ENCODE peak calls at places on chromosomes 5 and 9, in ten cellular contexts. R is trophoblast cell; H is RWPE1; C is pancreas; W is sigmoid colon; J is breast epithelium; F is esophagus squamous epithelium; M is left ventricle myocardium inferior; A is CD4-positive, alpha-beta T cell; N is DND-41. Z is an unnamed sample.
A peak's percentile ranks its signal among the peaks of the same experiment; 100 is the strongest.

GRCh38 chr5:72387985-72388384 is 67.8 kb downstream of the PTCD2 start:
- DNase-seq in R (no peak), H (peak; percentile 86), C (no peak), W (no peak), J (no peak), F (no peak), M (no peak), A (no peak), N (no peak), Z (no peak)

GRCh38 chr5:130272837-130273236 is 368.6 kb downstream of the CHSY3 start:
- DNase-seq in R (no peak), H (no peak), C (no peak), W (no peak), J (no peak), F (no peak), M (no peak), A (no peak), N (no peak), Z (no peak)

GRCh38 chr9:101054657-101055056 is 26.1 kb downstream of the PLPPR1 start:
- DNase-seq in R (no peak), H (no peak), C (no peak), W (no peak), J (no peak), F (no peak), M (no peak), A (no peak), N (no peak), Z (no peak)

GRCh38 chr5:80713640-80714039 is 58.9 kb upstream of the DHFR start:
- DNase-seq in R (no peak), H (no peak), C (no peak), W (no peak), J (no peak), F (no peak), M (no peak), A (no peak), N (no peak), Z (peak; percentile 9)

GRCh38 chr5:41641621-41642020 is 131.2 kb upstream of the PLCXD3 start:
- DNase-seq in R (no peak), H (no peak), C (no peak), W (no peak), J (no peak), F (no peak), M (no peak), A (no peak), N (no peak), Z (no peak)

GRCh38 chr5:124744170-124744911 is 2.1 kb downstream of the ZNF608 start:
- DNase-seq in R (no peak), H (no peak), C (peak; percentile 77), W (peak; percentile 85), J (no peak), F (no peak), M (peak; percentile 48), A (no peak), N (no peak), Z (peak; percentile 35)

GRCh38 chr5:94870496-94871214 is 252.2 kb downstream of the SLF1 start:
- DNase-seq in R (no peak), H (no peak), C (no peak), W (no peak), J (no peak), F (no peak), M (no peak), A (no peak), N (no peak), Z (no peak)

GRCh38 chr9:35273591-35273990 is 111.8 kb downstream of the UNC13B start:
- DNase-seq in R (no peak), H (no peak), C (no peak), W (no peak), J (no peak), F (no peak), M (no peak), A (no peak), N (no peak), Z (no peak)

GRCh38 chr9:97696025-97696822 is 916 bp downstream of the XPA start:
- DNase-seq in R (no peak), H (no peak), C (no peak), W (no peak), J (no peak), F (no peak), M (no peak), A (no peak), N (no peak), Z (no peak)

GRCh38 chr5:14211818-14212799 is 69.0 kb downstream of the TRIO start:
- DNase-seq in R (no peak), H (no peak), C (no peak), W (no peak), J (no peak), F (no peak), M (no peak), A (no peak), N (no peak), Z (no peak)

GRCh38 chr9:104869801-104870200 is 58.2 kb downstream of the ABCA1 start:
- DNase-seq in R (no peak), H (no peak), C (no peak), W (no peak), J (no peak), F (no peak), M (no peak), A (no peak), N (no peak), Z (no peak)
- H3K27ac ChIP-seq in R (peak overlapping the region; percentile 49), H (peak overlapping the region; percentile 64), C (no peak overlapping the region), W (peak overlapping the region; percentile 51), J (peak overlapping the region; percentile 73), F (peak overlapping the region; percentile 72), M (peak overlapping the region; percentile 79), A (no peak overlapping the region), N (no peak overlapping the region), Z (peak overlapping the region; percentile 67)

DNA sequence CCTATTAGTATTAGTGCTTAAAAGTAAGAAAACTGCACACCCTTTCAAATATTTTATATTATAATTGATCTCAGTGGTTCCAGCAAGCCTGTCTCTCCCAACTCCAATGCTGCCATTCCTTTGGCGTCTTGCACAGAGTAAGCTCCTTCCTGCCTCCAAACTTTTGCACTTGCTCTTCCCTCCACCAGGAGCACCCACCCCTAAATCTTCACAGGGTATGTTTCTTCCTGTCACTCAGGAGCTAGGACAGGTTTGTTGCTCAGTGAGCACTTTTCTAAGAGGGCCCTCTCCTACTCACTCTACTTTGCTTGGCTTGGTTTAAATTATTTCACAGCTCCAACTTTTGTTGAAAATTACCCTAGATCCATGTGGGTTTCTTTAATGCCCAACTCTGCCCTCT is 189.1 kb upstream of the ADRA1B start:
- DNase-seq in R (no peak), H (no peak), C (no peak), W (no peak), J (no peak), F (no peak), M (no peak), A (no peak), N (no peak), Z (no peak)
- H3K27ac ChIP-seq in R (no peak overlapping the region), H (no peak overlapping the region), C (no peak overlapping the region), W (no peak overlapping the region), J (no peak overlapping the region), F (no peak overlapping the region), M (no peak overlapping the region), A (no peak overlapping the region), N (no peak overlapping the region), Z (no peak overlapping the region)

DNA sequence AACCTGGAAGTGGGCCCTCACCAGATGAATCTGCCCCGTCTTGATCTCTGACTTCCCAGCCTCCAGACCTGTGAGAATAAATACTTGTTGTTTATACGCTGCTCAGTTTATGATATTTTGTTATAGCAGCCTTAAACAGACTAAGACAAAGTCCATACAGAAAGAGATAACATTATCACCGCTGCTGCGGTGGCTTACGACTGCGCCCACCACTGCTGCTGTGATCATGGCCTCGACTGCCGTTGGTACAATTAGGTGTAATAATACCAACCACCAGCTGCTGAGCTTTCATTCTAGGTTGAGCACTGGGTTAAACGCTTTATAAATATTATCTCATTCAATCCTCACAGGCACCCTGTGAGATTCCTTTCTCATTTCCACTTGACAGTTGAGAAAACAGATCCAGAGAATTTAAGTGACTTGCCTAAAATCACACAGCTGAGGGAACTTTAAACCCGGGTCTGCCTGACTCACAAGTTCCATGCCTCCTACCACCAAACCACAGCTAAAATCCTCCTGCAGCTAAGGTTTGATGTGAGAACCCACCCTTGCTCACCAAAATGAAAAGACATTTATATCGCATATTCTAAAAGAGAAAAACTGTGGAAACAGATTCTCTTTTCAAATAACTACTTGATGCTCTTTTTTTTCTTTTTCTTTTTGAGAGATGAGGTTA is 24.1 kb downstream of the GOLM1 start:
- DNase-seq in R (no peak), H (no peak), C (no peak), W (no peak), J (no peak), F (no peak), M (no peak), A (no peak), N (no peak), Z (no peak)
- H3K27ac ChIP-seq in R (no peak overlapping the region), H (no peak overlapping the region), C (no peak overlapping the region), W (no peak overlapping the region), J (no peak overlapping the region), F (no peak overlapping the region), M (no peak overlapping the region), A (no peak overlapping the region), N (no peak overlapping the region), Z (no peak overlapping the region)

GRCh38 chr9:134048582-134048968 is 19.3 kb downstream of the BRD3 start:
- DNase-seq in R (no peak), H (no peak), C (no peak), W (no peak), J (no peak), F (no peak), M (no peak), A (no peak), N (no peak), Z (no peak)
- H3K27ac ChIP-seq in R (no peak overlapping the region), H (peak overlapping the region; percentile 42), C (no peak overlapping the region), W (no peak overlapping the region), J (no peak overlapping the region), F (no peak overlapping the region), M (peak overlapping the region; percentile 56), A (no peak overlapping the region), N (no peak overlapping the region), Z (no peak overlapping the region)

DNA sequence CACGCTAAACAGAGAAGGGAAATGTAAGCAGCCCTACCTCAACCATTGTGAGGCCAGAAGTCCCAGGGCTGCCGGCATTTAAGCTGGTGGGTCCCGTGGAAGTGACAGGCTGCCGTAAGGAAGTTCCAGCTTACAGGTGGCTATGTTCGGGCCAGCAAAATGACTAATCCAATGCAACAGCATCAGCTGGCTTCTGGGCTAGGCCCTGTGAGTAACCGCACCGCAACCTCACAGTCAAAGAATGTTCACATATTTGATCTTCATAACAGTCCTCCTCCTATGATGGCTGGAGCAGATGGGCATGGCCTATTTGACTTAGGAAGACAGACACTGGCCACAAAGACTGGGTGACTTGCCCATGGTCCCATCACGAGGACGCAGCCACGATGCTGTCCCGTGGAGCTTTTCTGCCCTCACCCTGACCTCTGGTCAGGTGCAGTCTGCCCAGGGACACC is 88.2 kb downstream of the LIFR start:
- DNase-seq in R (peak; percentile 41), H (peak; percentile 95), C (no peak), W (peak; percentile 82), J (no peak), F (no peak), M (no peak), A (no peak), N (no peak), Z (no peak)
- H3K27ac ChIP-seq in R (no peak overlapping the region), H (peak overlapping the region; percentile 82), C (no peak overlapping the region), W (peak overlapping the region; percentile 81), J (peak overlapping the region; percentile 96), F (peak overlapping the region; percentile 78), M (peak overlapping the region; percentile 79), A (no peak overlapping the region), N (no peak overlapping the region), Z (peak overlapping the region; percentile 72)

DNA sequence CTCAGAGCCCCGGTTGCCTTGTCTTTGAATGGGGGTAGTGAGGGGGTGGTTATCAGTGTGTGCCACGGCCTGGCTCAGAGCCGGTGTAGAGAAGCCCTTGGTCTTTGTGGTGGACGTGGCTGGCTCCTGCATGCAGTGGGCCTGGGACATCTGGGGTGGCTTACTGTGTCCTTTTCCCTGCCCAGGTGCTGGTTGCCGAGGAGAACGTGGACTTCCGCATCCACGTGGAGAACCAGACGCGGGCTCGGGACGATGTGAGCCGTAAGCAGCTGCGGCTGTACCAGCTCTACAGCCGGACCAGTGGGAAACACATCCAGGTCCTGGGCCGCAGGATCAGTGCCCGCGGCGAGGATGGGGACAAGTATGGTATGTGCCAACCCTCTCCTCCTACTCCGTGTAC is 16.5 kb downstream of the FGF18 start:
- DNase-seq in R (no peak), H (no peak), C (no peak), W (no peak), J (no peak), F (no peak), M (no peak), A (no peak), N (no peak), Z (no peak)
- H3K27ac ChIP-seq in R (no peak overlapping the region), H (no peak overlapping the region), C (peak overlapping the region; percentile 86), W (no peak overlapping the region), J (no peak overlapping the region), F (no peak overlapping the region), M (no peak overlapping the region), A (no peak overlapping the region), N (no peak overlapping the region), Z (no peak overlapping the region)